ENCODE peak calls at places on chromosomes 11 and 22, in ten cellular contexts. V is kidney epithelial cell, C is tibial nerve, B is H1, N is fibroblast of lung, R is lower lobe of right lung, P is breast epithelium, Z is cardiac fibroblast, E is AG04450, K is AG09309. J is an unnamed sample.

GRCh38 chr11:94740975-94741707 is 27.0 kb upstream of the AMOTL1 start:
- DNase-seq in V (no peak), C (no peak), B (peak), N (peak), R (peak), P (peak), Z (peak), E (no peak), K (peak), J (peak)

GRCh38 chr11:9895016-9895415 is 231.1 kb downstream of the SWAP70 start:
- DNase-seq in V (no peak), C (no peak), B (no peak), N (peak), R (no peak), P (no peak), Z (peak), E (no peak), K (peak), J (no peak)

GRCh38 chr11:77981346-77981947 is 13.0 kb downstream of the INTS4 start:
- DNase-seq in V (no peak), C (no peak), B (no peak), N (no peak), R (no peak), P (no peak), Z (no peak), E (no peak), K (no peak), J (no peak)

GRCh38 chr22:26642465-26643367 is 14.7 kb upstream of the MIAT start:
- DNase-seq in V (no peak), C (no peak), B (peak), N (peak), R (peak), P (no peak), Z (no peak), E (no peak), K (no peak), J (no peak)

GRCh38 chr11:64275031-64275800 is 9.2 kb downstream of the BAD start:
- DNase-seq in V (no peak), C (no peak), B (no peak), N (no peak), R (no peak), P (no peak), Z (no peak), E (no peak), K (no peak), J (no peak)

GRCh38 chr11:19560156-19560555 is 152.5 kb upstream of the NAV2 start:
- DNase-seq in V (no peak), C (no peak), B (no peak), N (no peak), R (no peak), P (no peak), Z (no peak), E (no peak), K (no peak), J (no peak)

GRCh38 chr11:68040121-68040956 is 1.5 kb downstream of the TCIRG1 start:
- DNase-seq in V (no peak), C (peak), B (peak), N (peak), R (peak), P (no peak), Z (peak), E (peak), K (no peak), J (peak)

GRCh38 chr22:38715176-38715764 is 9.5 kb downstream of the GTPBP1 start:
- DNase-seq in V (no peak), C (no peak), B (no peak), N (no peak), R (no peak), P (no peak), Z (no peak), E (no peak), K (no peak), J (no peak)

GRCh38 chr22:37079668-37080171 is 28.2 kb downstream of the KCTD17 start:
- DNase-seq in V (no peak), C (no peak), B (no peak), N (peak), R (peak), P (no peak), Z (peak), E (no peak), K (no peak), J (no peak)

GRCh38 chr11:2196970-2197770 is 25.6 kb upstream of the TH start:
- DNase-seq in V (no peak), C (peak), B (peak), N (peak), R (peak), P (peak), Z (peak), E (peak), K (no peak), J (peak)

GRCh38 chr22:25159028-25159427 is 40.6 kb upstream of the CRYBB3 start:
- DNase-seq in V (no peak), C (no peak), B (no peak), N (peak), R (no peak), P (no peak), Z (peak), E (no peak), K (no peak), J (no peak)

GRCh38 chr11:134101292-134101691 is 32.4 kb downstream of the JAM3 start:
- DNase-seq in V (no peak), C (no peak), B (no peak), N (peak), R (no peak), P (no peak), Z (peak), E (no peak), K (no peak), J (no peak)

GRCh38 chr11:134100171-134100570 is 31.3 kb downstream of the JAM3 start:
- DNase-seq in V (no peak), C (no peak), B (no peak), N (no peak), R (no peak), P (no peak), Z (no peak), E (no peak), K (no peak), J (no peak)

GRCh38 chr11:134097146-134097545 is 28.3 kb downstream of the JAM3 start:
- DNase-seq in V (no peak), C (no peak), B (no peak), N (no peak), R (no peak), P (no peak), Z (no peak), E (no peak), K (no peak), J (no peak)

GRCh38 chr11:134098566-134099184 is 29.8 kb downstream of the JAM3 start:
- DNase-seq in V (no peak), C (no peak), B (no peak), N (no peak), R (no peak), P (no peak), Z (peak), E (no peak), K (no peak), J (no peak)
- TF ChIP-seq CTCF in V (peak), C (no peak), B (peak), N (no peak), R (no peak), P (no peak), Z (peak), E (peak), K (peak), J (no peak)

GRCh38 chr22:46635756-46636155 is 15.6 kb downstream of the GRAMD4 start:
- DNase-seq in V (no peak), C (no peak), B (no peak), N (no peak), R (no peak), P (no peak), Z (no peak), E (no peak), K (no peak), J (no peak)
- TF ChIP-seq CTCF in V (no peak), C (no peak), B (peak), N (no peak), R (no peak), P (no peak), Z (no peak), E (no peak), K (no peak), J (no peak)

GRCh38 chr11:132131051-132131450 is 760.6 kb downstream of the NTM start:
- DNase-seq in V (no peak), C (no peak), B (no peak), N (peak), R (no peak), P (no peak), Z (no peak), E (no peak), K (no peak), J (no peak)

GRCh38 chr11:132123854-132124835 is 753.7 kb downstream of the NTM start:
- DNase-seq in V (no peak), C (no peak), B (no peak), N (no peak), R (no peak), P (no peak), Z (no peak), E (no peak), K (no peak), J (no peak)

GRCh38 chr11:132125855-132126841 is 755.7 kb downstream of the NTM start:
- DNase-seq in V (no peak), C (no peak), B (peak), N (peak), R (no peak), P (no peak), Z (peak), E (no peak), K (no peak), J (peak)

GRCh38 chr11:132123449-132123848 is 753.0 kb downstream of the NTM start:
- DNase-seq in V (no peak), C (no peak), B (no peak), N (no peak), R (no peak), P (no peak), Z (no peak), E (no peak), K (no peak), J (no peak)

GRCh38 chr11:132126973-132127900 is 756.8 kb downstream of the NTM start:
- DNase-seq in V (no peak), C (peak), B (no peak), N (peak), R (no peak), P (peak), Z (peak), E (peak), K (peak), J (no peak)
- TF ChIP-seq CTCF in V (peak), C (peak), B (peak), N (peak), R (peak), P (no peak), Z (peak), E (peak), K (peak), J (no peak)

GRCh38 chr22:17791196-17791595 is 16.9 kb upstream of the BID start:
- DNase-seq in V (no peak), C (no peak), B (no peak), N (no peak), R (no peak), P (no peak), Z (no peak), E (no peak), K (no peak), J (no peak)

GRCh38 chr22:17789379-17790200 is 15.3 kb upstream of the BID start:
- DNase-seq in V (no peak), C (no peak), B (no peak), N (no peak), R (no peak), P (no peak), Z (no peak), E (no peak), K (no peak), J (no peak)

GRCh38 chr22:17792854-17793434 is 18.7 kb upstream of the BID start:
- DNase-seq in V (no peak), C (no peak), B (no peak), N (no peak), R (no peak), P (no peak), Z (no peak), E (no peak), K (no peak), J (no peak)

GRCh38 chr22:17794726-17795125 is 20.5 kb upstream of the BID start:
- DNase-seq in V (no peak), C (no peak), B (no peak), N (no peak), R (no peak), P (no peak), Z (no peak), E (no peak), K (no peak), J (no peak)

GRCh38 chr22:17792289-17792688 is 18.0 kb upstream of the BID start:
- DNase-seq in V (no peak), C (no peak), B (peak), N (no peak), R (no peak), P (no peak), Z (no peak), E (no peak), K (no peak), J (no peak)
- TF ChIP-seq CTCF in V (peak), C (no peak), B (peak), N (no peak), R (no peak), P (no peak), Z (no peak), E (no peak), K (no peak), J (no peak)

GRCh38 chr22:19556963-19557545 is 32.8 kb upstream of the CLDN5 start:
- DNase-seq in V (no peak), C (no peak), B (no peak), N (no peak), R (no peak), P (no peak), Z (no peak), E (no peak), K (no peak), J (no peak)

GRCh38 chr22:19555651-19556050 is 31.4 kb upstream of the CLDN5 start:
- DNase-seq in V (no peak), C (no peak), B (no peak), N (no peak), R (no peak), P (no peak), Z (no peak), E (no peak), K (no peak), J (no peak)

GRCh38 chr22:19559324-19559811 is 35.2 kb upstream of the CLDN5 start:
- DNase-seq in V (no peak), C (no peak), B (no peak), N (no peak), R (no peak), P (no peak), Z (no peak), E (no peak), K (no peak), J (no peak)

GRCh38 chr22:19553201-19553600 is 29.0 kb upstream of the CLDN5 start:
- DNase-seq in V (no peak), C (no peak), B (no peak), N (no peak), R (no peak), P (no peak), Z (no peak), E (no peak), K (no peak), J (no peak)

GRCh38 chr22:19554834-19555404 is 30.7 kb upstream of the CLDN5 start:
- DNase-seq in V (no peak), C (no peak), B (peak), N (peak), R (no peak), P (no peak), Z (peak), E (no peak), K (no peak), J (no peak)
- TF ChIP-seq CTCF in V (no peak), C (no peak), B (peak), N (peak), R (peak), P (no peak), Z (peak), E (peak), K (peak), J (no peak)

GRCh38 chr11:34846467-34846866 is 69.7 kb downstream of the APIP start:
- DNase-seq in V (no peak), C (no peak), B (no peak), N (no peak), R (no peak), P (no peak), Z (no peak), E (no peak), K (no peak), J (no peak)

GRCh38 chr11:34844466-34845112 is 71.6 kb downstream of the APIP start:
- DNase-seq in V (no peak), C (no peak), B (no peak), N (no peak), R (no peak), P (no peak), Z (no peak), E (no peak), K (no peak), J (no peak)

GRCh38 chr11:34837246-34837856 is 78.8 kb downstream of the APIP start:
- DNase-seq in V (no peak), C (no peak), B (no peak), N (no peak), R (no peak), P (no peak), Z (no peak), E (no peak), K (no peak), J (no peak)

GRCh38 chr11:34839969-34840368 is 76.2 kb downstream of the APIP start:
- DNase-seq in V (no peak), C (no peak), B (no peak), N (no peak), R (no peak), P (no peak), Z (no peak), E (no peak), K (no peak), J (no peak)

DNA sequence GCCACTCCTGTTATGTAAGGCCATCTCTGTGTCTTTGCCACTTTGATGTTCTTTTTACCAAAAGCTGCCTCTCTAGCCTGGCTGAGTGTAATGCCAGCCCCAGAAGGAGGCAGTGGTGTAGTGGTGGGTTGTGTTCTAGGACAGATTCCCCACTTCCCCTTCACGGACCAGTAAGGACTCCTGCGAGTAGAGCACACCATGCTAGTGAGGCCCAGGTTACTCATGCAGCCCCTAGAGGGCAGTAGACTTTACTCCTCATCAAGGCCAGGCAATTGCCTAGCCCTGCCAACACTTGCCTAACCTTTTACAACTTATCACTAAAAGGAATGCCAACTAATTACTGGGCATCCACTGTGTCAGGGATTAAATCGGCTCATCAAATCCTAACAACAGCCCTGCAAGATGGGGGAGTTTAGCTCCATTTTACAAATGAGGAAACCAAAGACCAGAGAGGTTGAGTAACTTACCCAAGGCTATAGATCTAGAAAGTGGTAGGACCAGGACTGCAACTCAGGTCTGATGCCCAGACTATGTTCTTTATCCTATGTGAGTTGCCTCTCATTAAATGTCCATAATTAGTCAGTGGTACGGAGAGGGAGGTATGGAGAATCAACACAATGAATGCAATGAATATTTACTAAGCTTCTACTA is 75.3 kb downstream of the APIP start:
- DNase-seq in V (no peak), C (no peak), B (no peak), N (peak), R (no peak), P (no peak), Z (peak), E (no peak), K (no peak), J (no peak)
- TF ChIP-seq CTCF in V (peak), C (no peak), B (peak), N (peak), R (peak), P (no peak), Z (peak), E (peak), K (peak), J (peak)

DNA sequence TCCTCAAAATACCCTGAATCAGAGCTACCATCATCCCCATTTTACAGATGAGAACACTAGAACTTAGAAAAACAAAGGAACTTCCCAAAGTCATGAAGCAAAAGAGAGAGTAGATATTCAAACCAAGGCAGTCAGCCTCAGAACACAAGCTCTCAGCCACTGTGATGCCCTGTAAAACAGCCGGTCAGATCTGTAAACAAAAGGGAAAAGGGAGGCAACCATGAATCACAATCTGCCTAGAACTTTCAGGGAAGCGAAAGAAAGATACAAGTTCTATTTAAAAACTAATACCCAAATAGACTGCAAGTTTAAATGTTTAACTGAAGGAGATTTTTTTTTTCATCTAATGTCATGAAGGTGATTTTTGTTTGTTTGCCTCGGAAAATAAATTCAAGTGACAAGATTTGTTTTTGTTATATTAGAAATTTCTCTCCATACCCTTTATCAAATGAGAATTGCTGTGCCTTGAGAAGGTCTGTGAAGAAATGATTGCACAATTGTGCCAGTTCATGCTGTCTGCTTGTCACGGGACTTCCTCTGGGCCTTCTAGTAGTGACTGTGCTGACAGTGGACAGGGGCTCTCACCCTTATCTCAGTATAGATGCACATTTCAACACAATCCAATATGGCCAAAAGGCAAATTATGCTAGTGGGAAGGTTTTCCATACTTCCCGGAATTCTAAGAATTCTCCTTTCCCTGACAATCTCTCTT is 11.7 kb downstream of the SAA1 start:
- DNase-seq in V (no peak), C (no peak), B (no peak), N (no peak), R (no peak), P (no peak), Z (peak), E (no peak), K (no peak), J (no peak)
- TF ChIP-seq CTCF in V (no peak), C (no peak), B (no peak), N (no peak), R (no peak), P (no peak), Z (no peak), E (no peak), K (no peak), J (no peak)

GRCh38 chr22:50577987-50578775 is at the start of gene CPT1B:
- DNase-seq in V (no peak), C (no peak), B (no peak), N (no peak), R (peak), P (no peak), Z (peak), E (no peak), K (no peak), J (peak)
- TF ChIP-seq CTCF in V (no peak), C (no peak), B (no peak), N (no peak), R (no peak), P (no peak), Z (no peak), E (peak), K (peak), J (no peak)

GRCh38 chr11:87966744-87967143 is 208.5 kb downstream of the RAB38 start:
- DNase-seq in V (no peak), C (no peak), B (no peak), N (no peak), R (no peak), P (no peak), Z (peak), E (no peak), K (no peak), J (no peak)
- TF ChIP-seq CTCF in V (no peak), C (no peak), B (no peak), N (no peak), R (no peak), P (no peak), Z (no peak), E (no peak), K (no peak), J (no peak)

GRCh38 chr11:120652705-120653335 is 141.3 kb downstream of the GRIK4 start:
- DNase-seq in V (no peak), C (no peak), B (no peak), N (peak), R (no peak), P (no peak), Z (peak), E (no peak), K (no peak), J (no peak)
- TF ChIP-seq CTCF in V (no peak), C (no peak), B (no peak), N (no peak), R (no peak), P (no peak), Z (no peak), E (no peak), K (no peak), J (no peak)

J was measured in glutamatergic neuron.